ENCODE peak calls at places on chromosomes 4 and X, in ten cellular contexts. I, J, E, D, W, Q, G, H, S and K are unnamed samples.

GRCh38 chrX:123581586-123581985 is 151.3 kb downstream of the THOC2 start:
- DNase-seq in H (no peak), W (no peak), S (no peak), I (no peak), E (no peak), Q (no peak), D (no peak), G (no peak), J (no peak), K (no peak)

GRCh38 chrX:57752866-57753265 is 72.8 kb upstream of the NLRP2B start:
- DNase-seq in W (no peak), G (no peak), Q (no peak), J (no peak), I (no peak), D (peak; percentile 0), H (no peak), E (peak; percentile 5), S (no peak), K (no peak)

GRCh38 chr4:69088473-69088872 is 7.8 kb upstream of the UGT2B7 start:
- DNase-seq in G (no peak), I (no peak), D (no peak), H (no peak), W (no peak), Q (no peak), J (no peak), E (no peak), S (no peak), K (no peak)

GRCh38 chr4:171812377-171813194 is 618 bp upstream of the GALNTL6 start:
- DNase-seq in H (no peak), I (no peak), D (no peak), E (no peak), W (no peak), S (no peak), G (no peak), Q (peak; percentile 22), J (no peak), K (no peak)

GRCh38 chr4:7423801-7424552 is 10.8 kb downstream of the PSAPL1 start:
- DNase-seq in W (no peak), J (no peak), E (no peak), G (no peak), S (no peak), D (no peak), H (no peak), Q (no peak), I (no peak), K (no peak)

GRCh38 chr4:14924945-14925344 is 77.3 kb upstream of the CPEB2 start:
- DNase-seq in H (no peak), J (no peak), I (no peak), Q (no peak), E (no peak), S (no peak), D (peak; percentile 5), W (peak; percentile 2), G (no peak), K (no peak)

GRCh38 chrX:118632862-118633261 is 94.5 kb upstream of the IL13RA1 start:
- DNase-seq in J (no peak), W (no peak), I (no peak), D (no peak), H (no peak), G (peak; percentile 1), E (no peak), Q (no peak), S (no peak), K (no peak)

GRCh38 chr4:13966241-13967195 is 339.0 kb upstream of the BOD1L1 start:
- DNase-seq in E (no peak), G (no peak), H (peak; percentile 90), I (no peak), D (no peak), J (no peak), Q (no peak), S (no peak), W (no peak), K (no peak)

GRCh38 chr4:121574618-121575017 is 122.2 kb downstream of the ANXA5 start:
- DNase-seq in D (no peak), J (no peak), I (no peak), W (no peak), G (no peak), Q (no peak), H (no peak), E (no peak), S (no peak), K (no peak)

GRCh38 chr4:31089815-31090214 is 369.6 kb downstream of the PCDH7 start:
- DNase-seq in I (no peak), E (no peak), H (peak; percentile 54), D (no peak), S (peak; percentile 47), J (no peak), G (no peak), Q (peak; percentile 9), W (no peak), K (no peak)

GRCh38 chrX:115966920-115967319 is 203.6 kb upstream of the AGTR2 start:
- DNase-seq in E (no peak), G (no peak), S (no peak), J (no peak), W (no peak), D (no peak), H (no peak), I (no peak), Q (no peak), K (no peak)

GRCh38 chr4:99430106-99430505 is 5.0 kb downstream of the ADH7 start:
- DNase-seq in Q (no peak), S (no peak), G (no peak), I (no peak), J (no peak), H (no peak), D (no peak), E (no peak), W (no peak), K (no peak)

GRCh38 chr4:126991965-126992364 is 640.8 kb upstream of the INTU start:
- DNase-seq in G (no peak), J (no peak), W (no peak), D (no peak), H (peak; percentile 6), I (no peak), S (no peak), Q (no peak), E (no peak), K (no peak)

GRCh38 chr4:151721466-151721865 is 39.3 kb downstream of the GATB start:
- DNase-seq in H (no peak), E (no peak), D (no peak), G (no peak), I (no peak), Q (peak; percentile 19), W (no peak), J (no peak), S (peak; percentile 12), K (no peak)

GRCh38 chr4:75714681-75715080 is 9.7 kb upstream of the USO1 start:
- DNase-seq in E (no peak), D (no peak), G (no peak), J (no peak), W (no peak), H (no peak), I (no peak), S (no peak), Q (no peak), K (no peak)

GRCh38 chrX:139290310-139290709 is 240.2 kb upstream of the F9 start:
- DNase-seq in W (peak; percentile 35), E (no peak), J (no peak), Q (no peak), H (no peak), D (no peak), G (no peak), S (no peak), I (no peak), K (no peak)

GRCh38 chr4:185995665-185996064 is 73.3 kb upstream of the TLR3 start:
- DNase-seq in W (no peak), H (no peak), G (no peak), J (no peak), S (no peak), E (no peak), I (no peak), Q (no peak), D (no peak), K (no peak)

GRCh38 chr4:48780867-48781219 is 764 bp upstream of the FRYL start:
- DNase-seq in E (peak; percentile 63), W (no peak), I (peak; percentile 43), H (peak; percentile 56), Q (no peak), G (no peak), S (peak; percentile 63), D (peak; percentile 68), J (no peak), K (no peak)

GRCh38 chr4:87567191-87567590 is 38.0 kb upstream of the SPARCL1 start:
- DNase-seq in E (no peak), D (no peak), I (no peak), Q (no peak), S (no peak), W (no peak), H (no peak), J (no peak), G (no peak), K (no peak)